ENCODE peak calls at places on chromosome 11, in four cellular contexts. T is Peyer's patch, Z is HFFc6, U is lower leg skin. B is an unnamed sample.
A peak's percentile ranks its signal among the peaks of the same experiment; 100 is the strongest.

GRCh38 chr11:103659138-103659734 is 377.2 kb upstream of the DDI1 start:
- DNase-seq in Z (peak; percentile 32), U (no peak), T (no peak), B (no peak)

GRCh38 chr11:3140291-3140603 is 24.9 kb downstream of the OSBPL5 start:
- DNase-seq in U (no peak), T (no peak), Z (no peak), B (no peak)

GRCh38 chr11:120205596-120206161 is 5.2 kb upstream of the OAF start:
- DNase-seq in Z (peak; percentile 76), U (no peak), T (no peak), B (no peak)

GRCh38 chr11:67484847-67485311 is 2.1 kb downstream of the AIP start:
- DNase-seq in U (no peak), T (peak; percentile 83), Z (no peak), B (no peak)

GRCh38 chr11:60766547-60766946 is 9.9 kb downstream of the MS4A15 start:
- DNase-seq in Z (no peak), T (no peak), U (no peak), B (no peak)

GRCh38 chr11:117384045-117384444 is 56.4 kb downstream of the CEP164 start:
- DNase-seq in Z (peak; percentile 95), T (no peak), U (no peak), B (no peak)

GRCh38 chr11:6249822-6250555 is 9.6 kb upstream of the CCKBR start:
- DNase-seq in U (peak; percentile 78), Z (peak; percentile 75), T (peak; percentile 87), B (no peak)

GRCh38 chr11:119607726-119608125 is 121.3 kb downstream of the NECTIN1 start:
- DNase-seq in Z (no peak), T (no peak), U (no peak), B (no peak)

GRCh38 chr11:65774525-65775306 is 6.1 kb downstream of the AP5B1 start:
- DNase-seq in U (peak; percentile 7), T (peak; percentile 34), Z (no peak), B (peak; percentile 60)

GRCh38 chr11:29293825-29294224 is 723.0 kb downstream of the KCNA4 start:
- DNase-seq in T (no peak), U (no peak), Z (peak; percentile 31), B (no peak)

GRCh38 chr11:73308963-73309960 is 1.2 kb downstream of the ARHGEF17 start:
- DNase-seq in T (peak; percentile 83), Z (peak; percentile 96), U (peak; percentile 70), B (peak; percentile 96)

GRCh38 chr11:15189646-15190365 is 75.1 kb downstream of the INSC start:
- DNase-seq in U (no peak), T (no peak), Z (no peak), B (no peak)

GRCh38 chr11:16605440-16605970 is 132.9 kb upstream of the C11orf58 start:
- DNase-seq in T (peak; percentile 50), U (no peak), Z (no peak), B (no peak)

GRCh38 chr11:19656140-19656541 is 56.5 kb upstream of the NAV2 start:
- DNase-seq in Z (no peak), T (no peak), U (no peak), B (no peak)

GRCh38 chr11:73394416-73395296 is 18.5 kb downstream of the RELT start:
- DNase-seq in Z (no peak), T (no peak), U (no peak), B (no peak)

GRCh38 chr11:113387605-113388211 is at the start of gene ANKK1:
- DNase-seq in T (no peak), U (no peak), Z (no peak), B (no peak)

GRCh38 chr11:44593194-44593593 is 27.7 kb downstream of the CD82 start:
- DNase-seq in T (no peak), U (no peak), Z (no peak), B (no peak)

GRCh38 chr11:2792376-2793250 is 92.8 kb upstream of the KCNQ1OT1 start:
- DNase-seq in T (peak; percentile 36), Z (no peak), U (no peak), B (peak; percentile 76)

GRCh38 chr11:69456712-69457111 is 24.8 kb upstream of the LINC01488 start:
- DNase-seq in T (no peak), U (no peak), Z (no peak), B (no peak)

GRCh38 chr11:131145806-131146205 is 224.6 kb upstream of the NTM start:
- DNase-seq in U (no peak), T (no peak), Z (no peak), B (no peak)

GRCh38 chr11:131146817-131147490 is 223.5 kb upstream of the NTM start:
- DNase-seq in T (no peak), U (no peak), Z (peak; percentile 41), B (no peak)
- TF ChIP-seq CTCF in T (no peak), U (no peak), Z (no peak), B (no peak)

GRCh38 chr11:94791216-94791889 is 23.2 kb downstream of the AMOTL1 start:
- DNase-seq in Z (no peak), T (no peak), U (no peak), B (no peak)
- TF ChIP-seq CTCF in Z (no peak), T (no peak), U (no peak), B (no peak)

GRCh38 chr11:32288276-32288675 is 147.1 kb downstream of the WT1 start:
- DNase-seq in T (no peak), Z (no peak), U (no peak), B (no peak)
- TF ChIP-seq CTCF in T (no peak), Z (peak; percentile 11), U (no peak), B (no peak)

GRCh38 chr11:123188508-123189165 is 6.4 kb downstream of the CLMP start:
- DNase-seq in Z (peak; percentile 81), U (no peak), T (no peak), B (no peak)
- TF ChIP-seq CTCF in Z (peak; percentile 27), U (no peak), T (no peak), B (peak; percentile 25)

GRCh38 chr11:91796999-91797398 is 427.6 kb upstream of the FAT3 start:
- DNase-seq in Z (no peak), U (no peak), T (no peak), B (no peak)
- TF ChIP-seq CTCF in Z (no peak), U (no peak), T (no peak), B (no peak)

GRCh38 chr11:11998091-11998781 is 10.2 kb downstream of the DKK3 start:
- DNase-seq in T (no peak), U (no peak), Z (peak; percentile 91), B (no peak)
- TF ChIP-seq CTCF in T (no peak), U (no peak), Z (no peak), B (no peak)